ENCODE peak calls at places on chromosomes 7 and 10, in five cellular contexts. H is HCT116, R is fibroblast of the aortic adventitia, P is ovary, W is bronchial epithelial cell. Y is an unnamed sample.

GRCh38 chr7:126419047-126419446 is 833.7 kb downstream of the GRM8 start:
- DNase-seq in H (no peak), R (no peak), P (no peak), W (no peak), Y (no peak)

GRCh38 chr10:123491692-123492415 is 174.3 kb upstream of the GPR26 start:
- DNase-seq in H (no peak), R (no peak), P (no peak), W (no peak), Y (no peak)

GRCh38 chr10:99742701-99743100 is 10.7 kb downstream of the CUTC start:
- DNase-seq in H (no peak), R (no peak), P (no peak), W (no peak), Y (peak)

GRCh38 chr10:125111350-125111749 is 49.0 kb downstream of the CTBP2 start:
- DNase-seq in H (no peak), R (no peak), P (no peak), W (no peak), Y (no peak)

GRCh38 chr10:74011762-74012161 is 13.8 kb downstream of the VCL start:
- DNase-seq in H (no peak), R (peak), P (no peak), W (peak), Y (peak)

GRCh38 chr7:26490631-26491624 is 199.3 kb downstream of the SNX10 start:
- DNase-seq in H (no peak), R (no peak), P (no peak), W (peak), Y (no peak)

GRCh38 chr7:6636741-6637543 is at the start of gene ZNF316:
- DNase-seq in H (no peak), R (peak), P (peak), W (no peak), Y (no peak)

GRCh38 chr7:39749177-39749576 is 125.8 kb downstream of the RALA start:
- DNase-seq in H (no peak), R (peak), P (no peak), W (peak), Y (peak)

GRCh38 chr7:128827971-128828711 is 2.1 kb upstream of the FLNC start:
- DNase-seq in H (peak), R (peak), P (no peak), W (peak), Y (peak)

GRCh38 chr7:468681-469590 is 50.7 kb downstream of the PDGFA start:
- DNase-seq in H (no peak), R (no peak), P (peak), W (peak), Y (no peak)

GRCh38 chr7:45240187-45240776 is 82.7 kb downstream of the RAMP3 start:
- DNase-seq in H (no peak), R (peak), P (no peak), W (peak), Y (no peak)

GRCh38 chr10:87865201-87866025 is 2.0 kb downstream of the PTEN start:
- DNase-seq in H (no peak), R (no peak), P (no peak), W (peak), Y (peak)

GRCh38 chr10:114151486-114151885 is 22.5 kb downstream of the CCDC186 start:
- DNase-seq in H (peak), R (peak), P (no peak), W (peak), Y (peak)

GRCh38 chr10:132095403-132096113 is 29.8 kb downstream of the JAKMIP3 start:
- DNase-seq in H (no peak), R (no peak), P (no peak), W (no peak), Y (no peak)

GRCh38 chr7:129205987-129206785 is 17.8 kb downstream of the SMO start:
- DNase-seq in H (no peak), R (no peak), P (no peak), W (no peak), Y (no peak)

GRCh38 chr7:94296886-94297285 is 97.8 kb upstream of the COL1A2 start:
- DNase-seq in H (no peak), R (no peak), P (no peak), W (no peak), Y (no peak)

GRCh38 chr7:70040971-70041766 is 442.9 kb downstream of the AUTS2 start:
- DNase-seq in H (no peak), R (peak), P (no peak), W (peak), Y (peak)

GRCh38 chr10:26987851-26988250 is 112.4 kb downstream of the ANKRD26 start:
- DNase-seq in H (no peak), R (no peak), P (no peak), W (no peak), Y (no peak)

GRCh38 chr10:42149722-42150427 is 488.5 kb downstream of the ZNF33B start:
- DNase-seq in H (no peak), R (no peak), P (no peak), W (no peak), Y (no peak)

GRCh38 chr7:94656925-94657731 is 1.2 kb upstream of the SGCE start:
- DNase-seq in H (peak), R (peak), P (peak), W (peak), Y (peak)

GRCh38 chr10:68073631-68074403 is 1.3 kb downstream of the HERC4 start:
- DNase-seq in H (no peak), R (peak), P (no peak), W (peak), Y (no peak)

GRCh38 chr7:110841840-110842579 is 248.9 kb upstream of the LRRN3 start:
- DNase-seq in H (no peak), R (no peak), P (no peak), W (no peak), Y (no peak)

GRCh38 chr10:95178266-95178665 is 15.8 kb upstream of the ACSM6 start:
- DNase-seq in H (no peak), R (no peak), P (no peak), W (no peak), Y (no peak)

DNA sequence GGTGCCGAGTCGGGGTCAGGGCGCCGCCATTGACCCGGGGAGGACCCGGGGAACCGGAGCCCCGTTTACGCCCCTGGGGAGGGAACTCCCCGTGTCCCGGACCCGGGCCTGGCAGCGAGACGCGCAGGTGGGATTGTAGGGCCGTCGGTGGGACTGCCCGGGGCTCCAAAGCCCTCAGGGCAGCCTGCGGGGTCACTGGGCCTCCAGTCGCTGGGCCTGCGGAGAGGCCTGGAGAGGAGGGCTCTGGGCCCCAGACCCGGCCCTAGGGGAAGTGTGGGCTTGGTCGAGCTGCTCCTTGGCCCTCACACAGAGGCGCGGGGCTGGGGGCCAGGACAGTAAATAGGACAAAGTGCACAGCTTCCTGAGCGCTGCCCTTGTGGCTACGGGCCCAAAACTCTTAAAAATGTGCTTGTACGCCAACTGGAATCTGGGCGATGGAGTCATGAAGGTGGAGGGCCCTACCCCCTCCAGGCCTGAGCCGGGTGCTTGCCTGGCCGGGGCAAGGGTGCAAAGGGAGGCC is 657 bp downstream of the ECHDC3 start:
- DNase-seq in H (no peak), R (no peak), P (peak), W (no peak), Y (no peak)
- H3K4me3 ChIP-seq in H (peak), R (peak), P (peak), W (peak), Y (peak)

GRCh38 chr7:146961617-146962016 is 845.0 kb downstream of the CNTNAP2 start:
- DNase-seq in H (no peak), R (peak), P (no peak), W (peak), Y (peak)

GRCh38 chr7:146956323-146956722 is 839.7 kb downstream of the CNTNAP2 start:
- DNase-seq in H (no peak), R (no peak), P (no peak), W (no peak), Y (no peak)

GRCh38 chr7:146966274-146966673 is 849.7 kb downstream of the CNTNAP2 start:
- DNase-seq in H (no peak), R (no peak), P (no peak), W (no peak), Y (no peak)

GRCh38 chr7:146956853-146957252 is 840.3 kb downstream of the CNTNAP2 start:
- DNase-seq in H (no peak), R (no peak), P (no peak), W (no peak), Y (peak)

GRCh38 chr7:146960747-146961416 is 844.3 kb downstream of the CNTNAP2 start:
- DNase-seq in H (no peak), R (no peak), P (no peak), W (no peak), Y (no peak)
- TF ChIP-seq CTCF in H (no peak), R (no peak), P (no peak), W (no peak), Y (no peak)

GRCh38 chr7:13986208-13986607 is 3.3 kb downstream of the ETV1 start:
- DNase-seq in H (no peak), R (no peak), P (no peak), W (no peak), Y (peak)
- H3K4me3 ChIP-seq in H (no peak), R (no peak), P (no peak), W (no peak), Y (peak)

DNA sequence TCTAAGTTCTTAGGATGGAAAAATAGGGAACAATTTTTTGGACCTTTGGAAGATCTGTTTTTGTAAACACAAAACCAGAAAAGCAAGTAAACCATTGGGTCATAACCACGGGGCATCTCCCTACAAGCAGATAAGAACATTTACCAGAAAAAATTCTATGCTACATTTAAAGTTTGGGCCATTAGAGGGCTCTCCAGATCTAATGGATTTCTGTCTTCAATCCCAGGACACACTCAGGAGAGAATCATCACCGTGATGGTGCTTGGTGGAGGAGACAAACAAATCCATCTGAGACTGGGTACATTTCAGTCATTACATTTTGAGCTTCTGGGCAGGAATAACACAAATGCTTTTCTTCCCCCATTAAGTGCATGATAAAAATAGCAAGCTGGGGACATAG is 178.4 kb upstream of the TARP start:
- DNase-seq in H (peak), R (peak), P (no peak), W (peak), Y (peak)
- TF ChIP-seq CTCF in H (peak), R (peak), P (no peak), W (peak), Y (peak)

GRCh38 chr7:100949931-100950443 is 653 bp downstream of the MUC3A start:
- DNase-seq in H (no peak), R (no peak), P (no peak), W (no peak), Y (no peak)

GRCh38 chr7:100947792-100948191 is 1.5 kb upstream of the MUC3A start:
- DNase-seq in H (no peak), R (no peak), P (no peak), W (no peak), Y (no peak)

GRCh38 chr7:100946766-100947365 is 2.5 kb upstream of the MUC3A start:
- DNase-seq in H (no peak), R (no peak), P (no peak), W (no peak), Y (no peak)

GRCh38 chr7:100951172-100951571 is 1.8 kb downstream of the MUC3A start:
- DNase-seq in H (no peak), R (no peak), P (no peak), W (no peak), Y (no peak)

GRCh38 chr7:100949227-100949930 is at the start of gene MUC3A:
- DNase-seq in H (no peak), R (no peak), P (no peak), W (no peak), Y (no peak)
- H3K4me3 ChIP-seq in H (no peak), R (no peak), P (no peak), W (no peak), Y (no peak)